ENCODE peak calls at places on chromosome 19, in eight cellular contexts. U, Q, Y, E, F, O, M and G are unnamed samples.
A peak's percentile ranks its signal among the peaks of the same experiment; 100 is the strongest.

GRCh38 chr19:1650627-1651009 is 1.8 kb downstream of the TCF3 start:
- DNase-seq in U (no peak), Q (no peak), Y (peak; percentile 72), E (peak; percentile 7), F (no peak), O (no peak), M (no peak), G (no peak)

GRCh38 chr19:38842439-38843174 is 7.2 kb downstream of the HNRNPL start:
- DNase-seq in U (no peak), Q (no peak), Y (no peak), E (no peak), F (no peak), O (no peak), M (no peak), G (no peak)

GRCh38 chr19:7500811-7501450 is 12.1 kb upstream of the PEX11G start:
- DNase-seq in U (peak; percentile 80), Q (peak; percentile 77), Y (peak; percentile 96), E (peak; percentile 46), F (no peak), O (no peak), M (no peak), G (no peak)

GRCh38 chr19:1924320-1924961 is 16.5 kb upstream of the CSNK1G2 start:
- DNase-seq in U (no peak), Q (no peak), Y (no peak), E (no peak), F (no peak), O (no peak), M (no peak), G (no peak)

GRCh38 chr19:47418595-47419036 is 711 bp downstream of the MEIS3 start:
- DNase-seq in U (no peak), Q (no peak), Y (peak; percentile 67), E (no peak), F (no peak), O (no peak), M (no peak), G (no peak)

GRCh38 chr19:32416749-32417469 is 11.3 kb downstream of the DPY19L3 start:
- DNase-seq in U (no peak), Q (no peak), Y (no peak), E (peak; percentile 34), F (no peak), O (no peak), M (no peak), G (no peak)

GRCh38 chr19:18202759-18203407 is 959 bp downstream of the RAB3A start:
- DNase-seq in U (peak; percentile 11), Q (peak; percentile 55), Y (peak; percentile 84), E (no peak), F (no peak), O (no peak), M (no peak), G (peak; percentile 65)

GRCh38 chr19:1132625-1133383 is 29.0 kb downstream of the GPX4 start:
- DNase-seq in U (no peak), Q (no peak), Y (no peak), E (no peak), F (no peak), O (no peak), M (no peak), G (peak; percentile 68)

DNA sequence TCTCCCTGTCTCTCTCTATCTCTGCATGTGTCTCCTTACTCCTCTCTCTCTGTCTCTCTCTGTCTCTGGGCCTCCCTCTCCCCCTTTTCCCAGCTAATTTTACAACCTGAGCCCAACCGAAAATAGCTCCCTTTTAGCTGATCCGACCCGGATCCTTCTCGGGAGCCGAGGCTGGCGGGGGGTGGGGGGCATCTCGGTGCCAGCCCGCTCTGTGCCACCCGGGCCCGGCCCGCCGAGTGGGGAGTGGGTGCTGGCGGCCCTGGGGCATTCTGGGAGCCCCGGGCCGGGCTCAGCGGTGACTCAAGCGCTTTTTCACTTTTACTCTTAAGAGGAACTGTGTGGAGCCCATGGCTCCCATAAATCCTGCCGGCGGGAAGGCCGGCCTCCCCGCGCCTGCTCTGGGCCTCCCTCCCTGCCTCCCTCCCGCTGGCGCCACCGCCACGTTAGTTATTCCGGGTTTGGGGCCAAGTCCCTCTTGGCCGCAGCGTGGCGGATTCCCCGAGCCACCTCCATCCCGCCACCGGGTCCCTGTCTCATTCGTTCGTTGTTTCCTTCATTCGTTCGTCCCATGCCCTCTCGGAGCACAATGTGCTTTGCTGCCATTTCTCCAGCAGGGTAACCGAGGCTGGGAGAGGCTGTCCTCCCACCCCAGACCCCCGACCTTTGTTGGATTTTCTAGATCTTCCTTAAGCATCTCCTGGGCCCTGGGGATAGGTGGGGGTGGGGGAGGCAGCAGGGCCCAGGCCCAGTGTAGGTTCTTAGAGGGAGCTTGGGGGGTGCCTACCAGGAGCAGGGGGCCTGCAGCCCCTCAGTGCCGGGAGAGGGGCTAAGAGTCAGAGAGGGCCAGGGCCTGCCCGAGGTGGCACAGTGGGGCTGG is 3.2 kb downstream of the NFIC start:
- DNase-seq in U (no peak), Q (peak; percentile 47), Y (peak; percentile 59), E (peak; percentile 63), F (no peak), O (no peak), M (no peak), G (peak; percentile 54)
- H3K4me3 ChIP-seq in U (no peak overlapping the region), Q (no peak overlapping the region), Y (peak overlapping the region; percentile 52), E (peak overlapping the region; percentile 89), F (peak overlapping the region; percentile 84), O (peak overlapping the region; percentile 88), M (peak overlapping the region; percentile 76), G (peak overlapping the region; percentile 77)

DNA sequence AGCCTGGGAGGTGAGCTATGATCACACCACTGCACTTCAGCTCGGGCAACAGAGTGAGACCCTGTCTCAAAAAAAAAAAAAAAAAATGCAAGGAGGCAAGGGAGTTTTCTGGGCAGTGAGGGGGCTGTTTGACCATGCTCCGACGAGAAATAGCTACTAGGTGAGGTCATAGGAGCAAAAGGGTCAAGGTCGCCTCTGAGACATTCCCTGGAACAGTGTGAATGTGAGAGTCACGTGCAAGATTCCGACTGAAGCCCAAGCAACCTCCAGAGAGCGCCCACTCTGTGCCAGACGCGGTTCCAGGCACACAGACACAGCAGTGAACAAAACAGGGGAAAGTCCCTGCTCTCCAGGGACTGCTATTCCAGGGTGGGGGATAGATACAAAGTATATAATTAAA is 2.5 kb downstream of the ZNRF4 start:
- DNase-seq in U (no peak), Q (no peak), Y (no peak), E (no peak), F (no peak), O (no peak), M (no peak), G (no peak)
- TF ChIP-seq CTCF in U (no peak), Q (no peak), Y (no peak), E (no peak), F (no peak), O (no peak), M (no peak), G (no peak)

GRCh38 chr19:41570639-41571112 is 5.3 kb upstream of the CEACAM21 start:
- DNase-seq in U (peak; percentile 69), Q (peak; percentile 75), Y (peak; percentile 94), E (peak; percentile 57), F (no peak), O (no peak), M (peak; percentile 10), G (peak; percentile 33)

GRCh38 chr19:41570179-41570578 is 5.8 kb upstream of the CEACAM21 start:
- DNase-seq in U (no peak), Q (no peak), Y (peak; percentile 40), E (no peak), F (no peak), O (no peak), M (no peak), G (no peak)

GRCh38 chr19:41565384-41565730 is 10.6 kb upstream of the CEACAM21 start:
- DNase-seq in U (no peak), Q (no peak), Y (no peak), E (no peak), F (no peak), O (no peak), M (no peak), G (no peak)

GRCh38 chr19:41564515-41565383 is 11.2 kb upstream of the CEACAM21 start:
- DNase-seq in U (no peak), Q (no peak), Y (peak; percentile 69), E (no peak), F (no peak), O (no peak), M (no peak), G (no peak)

DNA sequence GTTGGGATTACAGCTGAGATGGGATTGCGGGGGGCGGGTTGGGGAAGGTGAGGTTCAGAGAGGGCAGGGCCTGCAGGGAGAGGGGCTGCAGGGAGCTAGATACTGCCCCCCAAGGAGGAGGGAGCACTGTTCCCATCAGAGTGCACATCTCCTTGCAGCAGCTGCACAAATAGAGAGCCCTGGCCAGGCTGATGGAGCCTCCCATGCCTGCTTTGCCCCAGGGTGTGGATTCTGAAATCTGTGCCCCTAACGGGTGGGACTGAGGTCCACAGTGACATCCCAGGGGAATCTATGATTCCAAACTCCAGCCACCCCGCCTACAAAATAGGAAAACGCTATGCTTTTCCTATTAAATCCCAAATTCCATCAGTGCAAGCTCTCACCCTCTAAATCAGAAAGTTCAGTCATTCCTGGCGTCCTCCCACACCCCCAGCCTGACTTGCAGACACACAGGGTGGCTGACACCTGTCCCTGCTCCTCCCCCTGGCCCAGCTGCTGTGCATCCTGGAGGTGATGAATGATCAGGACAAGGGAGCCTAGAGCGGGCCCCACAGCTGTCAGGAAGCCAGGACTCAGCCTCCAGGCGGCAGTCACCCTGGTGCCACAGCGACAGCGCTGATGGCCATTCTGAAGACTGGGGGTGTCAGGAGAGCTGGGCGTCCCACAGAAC is 6.3 kb upstream of the CEACAM21 start:
- DNase-seq in U (no peak), Q (no peak), Y (peak; percentile 21), E (no peak), F (no peak), O (no peak), M (no peak), G (no peak)
- H3K27me3 ChIP-seq in U (peaks cover 54% of the 10 kb centered on the region), Q (peaks cover 16% of the 10 kb centered on the region), Y (peaks cover 77% of the 10 kb centered on the region), E (peaks cover 8% of the 10 kb centered on the region), F (peaks cover 11% of the 10 kb centered on the region), O (peaks cover 9% of the 10 kb centered on the region), M (peaks cover 27% of the 10 kb centered on the region), G (no peaks in the 10 kb centered on the region)

GRCh38 chr19:36423925-36424324 is 5.5 kb upstream of the ZFP82 start:
- DNase-seq in U (no peak), Q (no peak), Y (peak; percentile 54), E (no peak), F (no peak), O (no peak), M (no peak), G (no peak)

GRCh38 chr19:36418287-36419001 is at the start of gene ZFP82:
- DNase-seq in U (peak; percentile 58), Q (peak; percentile 79), Y (peak; percentile 95), E (peak; percentile 68), F (peak; percentile 7), O (no peak), M (peak; percentile 27), G (peak; percentile 93)

GRCh38 chr19:36417752-36418286 is 625 bp downstream of the ZFP82 start:
- DNase-seq in U (no peak), Q (peak; percentile 16), Y (peak; percentile 45), E (no peak), F (no peak), O (no peak), M (no peak), G (no peak)

GRCh38 chr19:36421749-36422481 is 3.5 kb upstream of the ZFP82 start:
- DNase-seq in U (no peak), Q (no peak), Y (peak; percentile 23), E (no peak), F (no peak), O (no peak), M (no peak), G (peak; percentile 6)

DNA sequence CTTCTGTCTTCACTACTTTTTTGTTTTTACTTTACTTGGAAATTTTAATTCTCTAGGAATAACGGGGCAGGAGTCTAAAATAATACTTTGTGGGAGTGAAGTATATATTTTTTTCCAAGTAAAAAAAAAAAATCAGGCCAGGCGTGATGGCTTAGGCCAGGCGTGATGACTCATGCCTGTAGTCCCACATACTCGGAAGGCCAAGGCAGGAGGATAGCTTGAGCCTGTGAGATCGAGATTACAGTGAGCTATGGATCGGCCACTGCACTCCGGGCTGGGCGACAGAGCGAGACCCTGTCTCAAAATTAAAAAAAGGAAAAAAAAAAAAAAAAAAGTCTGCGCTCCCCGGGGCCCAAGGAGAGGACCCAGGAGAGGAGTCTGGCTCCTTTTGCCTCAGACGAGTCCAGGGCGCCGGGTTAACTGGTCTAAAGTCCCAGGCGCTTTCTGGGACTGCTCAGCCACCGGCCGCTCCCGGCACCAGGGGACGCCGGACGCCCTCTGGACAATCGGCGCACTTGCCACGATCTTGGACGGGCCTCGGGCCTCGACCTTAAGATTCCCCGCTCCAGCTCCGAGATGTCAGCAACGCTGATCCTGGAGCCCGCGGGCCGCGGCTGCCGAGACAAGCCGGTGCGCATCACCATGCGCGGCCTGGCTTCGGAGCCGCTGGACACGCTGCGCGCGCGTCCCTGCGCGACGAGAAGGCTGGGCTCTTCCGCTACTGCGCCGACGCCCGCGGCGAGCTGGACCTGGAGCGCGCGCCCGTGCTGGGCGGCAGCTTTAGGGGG is 2.7 kb upstream of the ZFP82 start:
- DNase-seq in U (no peak), Q (peak; percentile 16), Y (peak; percentile 76), E (peak; percentile 27), F (no peak), O (no peak), M (no peak), G (peak; percentile 10)
- H3K4me3 ChIP-seq in U (no peak overlapping the region), Q (peak overlapping the region; percentile 27), Y (peak overlapping the region; percentile 76), E (peak overlapping the region; percentile 42), F (peak overlapping the region; percentile 40), O (peak overlapping the region; percentile 38), M (peak overlapping the region; percentile 43), G (no peak overlapping the region)